ENCODE peak calls at places on chromosomes 1 and 21, in four cellular contexts. C, V, Q and F are unnamed samples.

GRCh38 chr1:111241797-111242196 is 14.3 kb downstream of the CHI3L2 start:
- DNase-seq in V (no peak), Q (no peak), C (no peak), F (no peak)

GRCh38 chr1:211133393-211133840 is 531 bp downstream of the KCNH1 start:
- DNase-seq in V (no peak), C (no peak), Q (no peak), F (no peak)

GRCh38 chr1:210132582-210132981 is 100.0 kb upstream of the SERTAD4 start:
- DNase-seq in V (peak), Q (no peak), C (no peak), F (peak)

GRCh38 chr1:50750021-50750619 is 209.9 kb downstream of the FAF1 start:
- DNase-seq in C (no peak), V (peak), Q (peak), F (peak)

GRCh38 chr1:220551718-220552117 is 23.8 kb downstream of the MARK1 start:
- DNase-seq in Q (no peak), C (no peak), V (no peak), F (no peak)

GRCh38 chr1:223233410-223234163 is 90.5 kb upstream of the TLR5 start:
- DNase-seq in Q (no peak), V (peak), C (peak), F (peak)

GRCh38 chr1:59638172-59638800 is 176.5 kb upstream of the HOOK1 start:
- DNase-seq in C (no peak), V (peak), Q (peak), F (peak)

GRCh38 chr1:33342041-33342723 is 21.3 kb upstream of the A3GALT2 start:
- DNase-seq in V (peak), Q (peak), C (peak), F (peak)

GRCh38 chr1:65825736-65826135 is 33.0 kb downstream of the PDE4B start:
- DNase-seq in C (no peak), V (peak), Q (no peak), F (no peak)

GRCh38 chr1:108009603-108010195 is 44.7 kb upstream of the VAV3 start:
- DNase-seq in C (no peak), V (peak), Q (no peak), F (no peak)

GRCh38 chr1:2980073-2980791 is 41.0 kb upstream of the ACTRT2 start:
- DNase-seq in Q (no peak), C (no peak), V (no peak), F (no peak)

GRCh38 chr1:30342535-30343141 is 380.7 kb downstream of the MATN1 start:
- DNase-seq in Q (no peak), C (no peak), V (no peak), F (no peak)

GRCh38 chr1:182169203-182169602 is 107.7 kb upstream of the ZNF648 start:
- DNase-seq in C (no peak), Q (peak), V (no peak), F (no peak)

GRCh38 chr1:201652180-201652579 is 113.3 kb downstream of the NAV1 start:
- DNase-seq in V (no peak), Q (no peak), C (no peak), F (no peak)

GRCh38 chr1:3477241-3478109 is 23.0 kb downstream of the ARHGEF16 start:
- DNase-seq in Q (no peak), V (no peak), C (no peak), F (no peak)

GRCh38 chr1:77175230-77175844 is 43.9 kb downstream of the PIGK start:
- DNase-seq in V (peak), Q (no peak), C (no peak), F (no peak)

GRCh38 chr1:109274533-109275476 is 8.1 kb downstream of the PSRC1 start:
- DNase-seq in C (peak), Q (peak), V (no peak), F (no peak)

GRCh38 chr1:32876341-32877210 is 5.9 kb upstream of the FNDC5 start:
- DNase-seq in V (peak), C (peak), Q (no peak), F (no peak)

GRCh38 chr21:27700974-27701614 is 734.2 kb upstream of the ADAMTS5 start:
- DNase-seq in V (peak), Q (peak), C (peak), F (peak)

GRCh38 chr1:32782086-32782485 is 35.1 kb downstream of the YARS1 start:
- DNase-seq in Q (no peak), C (no peak), V (peak), F (no peak)

GRCh38 chr1:150970818-150971582 is 3.6 kb downstream of the CERS2 start:
- DNase-seq in C (peak), V (peak), Q (peak), F (no peak)
- H3K4me3 ChIP-seq in C (peak), V (no peak), Q (peak), F (peak)

GRCh38 chr1:114128293-114128692 is 25.4 kb downstream of the SYT6 start:
- DNase-seq in V (no peak), Q (no peak), C (no peak), F (no peak)

GRCh38 chr1:114118351-114118990 is 35.2 kb downstream of the SYT6 start:
- DNase-seq in C (no peak), V (no peak), Q (no peak), F (no peak)

GRCh38 chr1:114124644-114125043 is 29.0 kb downstream of the SYT6 start:
- DNase-seq in C (no peak), Q (no peak), V (no peak), F (no peak)

GRCh38 chr1:114126696-114127095 is 27.0 kb downstream of the SYT6 start:
- DNase-seq in V (no peak), Q (no peak), C (no peak), F (no peak)

DNA sequence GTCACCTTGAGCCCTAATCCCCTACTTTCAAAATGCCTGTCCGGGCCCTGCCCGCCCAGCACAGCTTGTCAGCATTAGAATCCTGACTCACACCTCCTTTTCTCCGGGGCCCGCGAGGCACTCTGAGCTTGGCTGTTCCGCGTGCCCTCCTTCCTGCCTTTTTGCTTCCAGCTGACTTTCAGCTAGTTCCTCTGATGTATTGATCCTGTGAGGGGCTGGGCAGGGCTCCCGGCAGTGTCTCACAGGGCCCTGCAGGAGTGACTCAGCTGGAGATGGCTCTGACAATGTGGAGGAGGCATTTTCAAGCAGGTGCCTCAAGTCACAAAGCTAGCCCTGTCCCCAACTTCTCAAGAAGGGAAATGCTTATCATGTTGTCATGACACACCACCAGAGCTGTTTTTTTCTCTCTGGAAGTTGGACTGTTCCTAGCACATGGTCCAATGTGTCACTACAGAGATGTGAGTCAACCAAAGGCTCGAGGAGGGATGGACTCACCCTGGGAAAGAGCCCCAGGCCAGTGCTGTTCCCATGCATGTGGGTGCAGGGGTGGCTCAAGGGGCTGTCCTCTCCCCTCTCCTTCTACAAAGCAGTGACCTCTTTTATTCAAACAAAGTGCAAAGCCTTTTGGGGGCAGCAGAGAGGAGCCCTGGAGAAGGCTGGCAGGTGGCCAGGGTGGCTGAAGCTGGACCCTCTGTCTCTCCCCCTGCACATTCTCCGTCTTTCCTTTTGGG is 30.6 kb downstream of the SYT6 start:
- DNase-seq in C (no peak), Q (no peak), V (peak), F (no peak)
- TF ChIP-seq CTCF in C (no peak), Q (no peak), V (no peak), F (no peak)

GRCh38 chr1:175527773-175528172 is 215.6 kb downstream of the TNR start:
- DNase-seq in Q (no peak), V (no peak), C (no peak), F (no peak)

GRCh38 chr1:175530981-175531380 is 212.4 kb downstream of the TNR start:
- DNase-seq in Q (no peak), V (no peak), C (no peak), F (no peak)

GRCh38 chr1:175525222-175525621 is 218.2 kb downstream of the TNR start:
- DNase-seq in C (no peak), Q (no peak), V (no peak), F (no peak)

GRCh38 chr1:175530167-175530566 is 213.2 kb downstream of the TNR start:
- DNase-seq in Q (no peak), V (no peak), C (no peak), F (no peak)
- H3K4me3 ChIP-seq in Q (no peak), V (no peak), C (no peak), F (no peak)

DNA sequence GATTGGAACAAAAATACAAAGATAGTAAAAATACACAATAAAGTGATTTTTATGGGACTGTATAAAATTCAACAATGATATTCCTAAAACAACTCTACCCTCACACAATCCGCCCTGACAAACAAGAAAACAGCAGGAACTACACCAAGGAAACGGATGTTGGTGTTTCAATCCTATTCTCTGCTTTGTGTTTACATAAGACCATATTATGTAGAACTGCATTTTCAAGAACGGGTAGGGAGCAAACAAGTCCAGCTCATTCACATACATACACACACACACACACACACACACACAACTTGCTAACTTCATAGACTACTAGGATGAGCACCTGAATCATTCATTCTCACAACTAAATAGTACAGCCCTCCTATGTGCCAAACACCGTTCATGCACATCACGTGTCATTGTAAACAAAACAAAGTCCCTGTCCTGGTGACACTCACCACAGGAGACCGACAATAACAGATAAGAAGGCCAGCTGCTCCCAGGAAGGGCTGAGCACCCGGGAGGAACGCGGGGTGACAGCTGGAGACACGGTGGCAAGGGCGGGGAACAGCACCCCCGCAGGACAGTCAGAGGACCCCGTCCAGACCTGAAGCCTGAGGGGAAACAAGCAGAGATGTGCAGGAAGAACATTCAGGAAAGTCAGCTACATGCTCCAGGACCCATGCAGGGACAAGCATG is 43.0 kb downstream of the NPHP4 start:
- DNase-seq in Q (no peak), V (no peak), C (no peak), F (no peak)
- TF ChIP-seq CTCF in Q (no peak), V (no peak), C (no peak), F (peak)

GRCh38 chr1:215081566-215082531 is 688 bp upstream of the KCNK2 start:
- DNase-seq in Q (no peak), C (no peak), V (peak), F (no peak)
- H3K4me3 ChIP-seq in Q (peak), C (peak), V (peak), F (peak)

DNA sequence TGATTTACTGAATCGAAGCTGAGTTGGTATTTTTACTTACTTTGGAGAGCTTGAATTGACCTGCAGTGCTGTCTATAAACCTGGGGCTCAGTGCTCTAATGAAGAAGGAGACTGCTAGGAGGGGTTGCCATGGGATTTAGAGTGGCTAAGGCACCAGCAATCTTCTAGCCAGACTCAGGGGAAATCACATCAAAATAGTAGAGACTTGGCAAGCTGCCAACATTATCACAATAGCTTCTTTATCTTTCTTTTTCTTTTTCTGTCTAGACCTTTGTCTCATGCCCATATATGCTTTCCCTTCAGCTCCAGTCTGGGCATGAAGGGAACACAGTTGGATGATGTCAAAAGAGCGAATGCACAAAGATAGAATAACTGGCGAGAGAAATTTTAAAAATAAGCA is 301.1 kb upstream of the DPYD start:
- DNase-seq in Q (no peak), C (no peak), V (no peak), F (no peak)
- TF ChIP-seq CTCF in Q (no peak), C (no peak), V (no peak), F (no peak)

DNA sequence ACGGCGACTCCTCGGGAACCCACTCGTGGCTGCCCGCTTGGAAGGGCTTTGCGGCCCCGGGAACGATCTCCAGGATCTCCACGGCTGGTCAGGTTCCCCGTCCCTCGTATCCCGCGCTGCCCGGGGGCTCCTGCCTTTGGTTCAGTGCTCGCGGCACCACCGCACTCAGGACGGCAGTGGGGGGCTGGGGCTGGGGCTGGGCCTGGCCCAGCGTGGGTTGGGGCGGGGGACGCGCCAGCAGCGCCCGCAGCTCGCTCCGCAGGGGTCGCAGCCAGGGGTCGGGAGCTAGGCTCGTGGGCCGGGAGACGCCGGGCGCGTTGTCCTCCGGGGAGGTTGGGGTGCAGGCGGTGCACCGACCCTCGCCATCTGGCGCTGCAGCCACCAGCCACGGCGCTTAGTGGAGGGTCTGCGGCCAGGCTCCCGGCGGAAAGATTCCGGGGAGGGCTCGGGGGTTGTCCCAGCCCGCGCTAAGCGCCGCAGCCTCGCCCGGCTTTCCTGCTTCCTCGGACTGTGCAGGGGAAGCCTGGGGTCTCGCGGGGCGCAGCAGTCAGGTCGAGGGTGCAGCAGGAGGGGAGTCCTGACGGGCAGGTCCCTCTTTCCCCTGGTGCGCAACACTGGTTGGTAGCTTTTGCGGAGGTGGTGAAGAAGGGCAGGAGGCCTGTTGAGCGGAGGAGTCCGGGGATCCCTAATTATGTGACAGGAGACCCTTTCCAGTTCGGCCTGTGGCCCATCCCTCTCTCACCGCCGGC is 9.0 kb downstream of the SIM2 start:
- DNase-seq in Q (no peak), V (no peak), C (no peak), F (no peak)
- H3K4me3 ChIP-seq in Q (peak), V (no peak), C (peak), F (no peak)

DNA sequence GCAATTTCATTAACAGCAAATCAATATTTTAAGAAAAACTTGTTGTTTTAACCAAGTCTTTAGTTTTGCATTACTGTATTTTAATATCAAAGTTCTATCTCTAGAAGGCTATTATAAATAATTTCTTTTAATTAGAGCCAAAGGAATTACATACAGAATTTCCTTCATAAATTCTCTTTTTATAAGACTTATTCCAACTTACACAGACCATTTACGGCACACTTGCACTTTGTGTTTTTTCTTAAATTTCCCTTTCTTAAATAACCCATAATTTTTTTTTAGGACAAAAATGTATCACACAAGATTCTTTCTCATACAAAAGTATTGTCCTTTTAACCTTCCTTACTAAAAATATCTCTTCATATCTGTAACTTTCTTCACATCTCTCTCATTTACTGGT is 458.5 kb upstream of the CHRM3 start:
- DNase-seq in V (no peak), C (no peak), Q (no peak), F (no peak)
- TF ChIP-seq CTCF in V (no peak), C (no peak), Q (no peak), F (no peak)

DNA sequence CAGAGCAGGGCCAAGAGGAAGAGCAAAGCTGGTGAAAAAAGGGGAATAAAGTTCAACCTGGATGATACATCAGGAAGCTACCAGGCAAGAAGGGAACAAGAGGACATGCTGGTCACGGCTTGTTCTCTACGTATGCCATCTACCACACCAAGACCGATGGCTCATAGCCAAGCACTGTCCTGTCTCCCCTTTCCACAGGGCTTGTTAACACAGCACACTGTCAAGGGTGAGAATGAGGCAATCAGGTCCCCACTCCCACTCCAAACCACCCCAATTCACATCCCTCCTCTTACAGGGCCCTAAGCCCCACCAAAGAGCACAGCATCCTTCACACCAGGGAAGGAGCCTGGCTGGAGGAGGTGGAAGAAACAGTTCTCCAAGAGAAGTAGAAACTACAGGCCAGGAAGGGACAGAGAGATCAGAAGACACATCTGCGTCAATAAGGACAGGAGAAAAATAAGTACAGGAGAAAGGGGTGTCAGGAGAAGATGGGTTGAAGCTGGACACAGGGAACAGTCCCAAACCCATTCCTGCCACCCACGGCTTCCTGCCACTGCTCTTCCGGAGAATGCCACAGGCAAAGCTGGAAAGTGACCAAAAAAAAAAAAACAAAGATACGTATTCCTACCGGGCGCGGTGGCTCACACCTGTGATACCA is 923 bp upstream of the SHC1 start:
- DNase-seq in Q (peak), V (no peak), C (peak), F (no peak)
- H3K4me3 ChIP-seq in Q (peak), V (peak), C (peak), F (peak)

GRCh38 chr1:204302769-204303168 is 57.0 kb downstream of the PLEKHA6 start:
- DNase-seq in C (no peak), V (no peak), Q (no peak), F (no peak)

GRCh38 chr1:204308023-204308628 is 51.6 kb downstream of the PLEKHA6 start:
- DNase-seq in C (no peak), V (no peak), Q (no peak), F (no peak)

GRCh38 chr1:204304067-204304466 is 55.7 kb downstream of the PLEKHA6 start:
- DNase-seq in V (no peak), C (no peak), Q (no peak), F (no peak)

GRCh38 chr1:204306076-204306475 is 53.7 kb downstream of the PLEKHA6 start:
- DNase-seq in C (no peak), Q (no peak), V (no peak), F (no peak)

DNA sequence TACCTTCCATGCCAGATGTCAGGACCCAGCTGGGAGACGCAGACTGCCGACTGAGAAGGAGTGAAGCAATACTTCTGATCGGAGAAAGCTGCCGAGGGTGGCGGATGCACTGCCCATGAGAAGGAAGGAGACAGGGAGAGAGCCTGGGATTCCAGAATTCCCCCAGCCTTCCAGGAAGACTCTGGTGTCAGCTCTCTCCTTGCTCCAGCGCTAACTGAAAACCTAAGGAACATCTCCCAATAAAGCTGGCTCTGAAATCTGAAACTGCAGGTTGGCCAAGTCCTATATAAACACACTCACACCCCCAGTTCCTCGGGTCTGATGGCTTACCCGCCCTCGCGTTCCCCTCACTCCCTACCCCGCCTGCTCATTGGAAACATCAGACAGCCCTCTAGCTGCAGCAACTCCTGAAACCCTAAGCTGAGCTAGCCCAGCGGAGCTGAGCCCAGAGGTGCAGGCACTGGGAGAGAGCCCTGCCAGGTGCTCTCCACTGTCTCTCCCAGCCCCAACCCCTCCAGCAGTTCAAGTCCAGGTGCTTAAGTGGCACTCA is 52.3 kb downstream of the PLEKHA6 start:
- DNase-seq in V (peak), Q (peak), C (peak), F (no peak)
- TF ChIP-seq CTCF in V (peak), Q (no peak), C (no peak), F (no peak)